ENCODE peak calls at places on chromosomes 1 and 21, in nine cellular contexts. O is B cell; R is EL; T is glutamatergic neuron; P is CD8-positive, alpha-beta T cell; X is retina; I is A172; L is GM19239; W is cardiac fibroblast. J is an unnamed sample.

GRCh38 chr1:92356956-92357355 is 58.1 kb downstream of the RPAP2 start:
- DNase-seq in W (peak; percentile 88), X (no peak), L (no peak), R (peak; percentile 48), O (no peak), I (no peak), P (no peak), T (no peak), J (no peak)

GRCh38 chr1:15168479-15168878 is 14.9 kb downstream of the TMEM51 start:
- DNase-seq in I (peak; percentile 78), P (no peak), W (peak; percentile 72), R (peak; percentile 94), L (no peak), O (no peak), X (no peak), T (no peak), J (no peak)

GRCh38 chr21:45430521-45431501 is 25.8 kb downstream of the COL18A1 start:
- DNase-seq in R (peak; percentile 42), L (no peak), W (peak; percentile 58), T (no peak), I (no peak), P (no peak), O (no peak), X (peak; percentile 70), J (no peak)

GRCh38 chr1:29505537-29506220 is 269.4 kb downstream of the PTPRU start:
- DNase-seq in R (no peak), T (peak; percentile 4), I (no peak), X (no peak), O (no peak), W (no peak), P (no peak), L (no peak), J (no peak)

GRCh38 chr1:202671388-202671787 is 38.9 kb downstream of the SYT2 start:
- DNase-seq in L (no peak), O (no peak), X (no peak), T (no peak), R (peak; percentile 62), I (no peak), P (no peak), W (peak; percentile 10), J (no peak)

GRCh38 chr21:36482181-36482580 is 2.3 kb upstream of the CLDN14 start:
- DNase-seq in T (no peak), W (no peak), X (no peak), I (no peak), R (no peak), O (no peak), L (no peak), P (no peak), J (no peak)

GRCh38 chr1:229537894-229538293 is 20.6 kb downstream of the ABCB10 start:
- DNase-seq in R (no peak), X (no peak), I (no peak), T (no peak), P (no peak), L (no peak), W (no peak), O (no peak), J (no peak)

GRCh38 chr1:41679531-41679930 is 195.0 kb upstream of the EDN2 start:
- DNase-seq in X (no peak), R (no peak), L (no peak), W (no peak), O (no peak), T (no peak), I (no peak), P (no peak), J (no peak)

GRCh38 chr1:109933856-109934711 is 23.4 kb downstream of the CSF1 start:
- DNase-seq in T (no peak), R (peak; percentile 96), O (no peak), W (peak; percentile 55), L (no peak), I (peak; percentile 86), X (no peak), P (no peak), J (peak; percentile 75)

GRCh38 chr1:110309768-110310167 is 29.4 kb upstream of the RBM15 start:
- DNase-seq in W (peak; percentile 60), I (peak; percentile 42), R (peak; percentile 79), X (no peak), T (no peak), L (no peak), P (no peak), O (no peak), J (no peak)

J was measured in HS-27A.